ENCODE peak calls at places on chromosomes 3 and 15, in seven cellular contexts. One of them, this sample, is unnamed.

GRCh38 chr3:153209596-153209995 is 47.6 kb downstream of the RAP2B start:
- DNase-seq in mesothelial cell of epicardium: no peak
- DNase-seq in CD4-positive, alpha-beta T cell: no peak
- DNase-seq in left ventricle myocardium inferior: peak
- DNase-seq in body of pancreas: no peak
- DNase-seq in uterus: no peak
- DNase-seq in pancreas: no peak
- DNase-seq in this sample: no peak

GRCh38 chr3:134066539-134067310 is 37.0 kb upstream of the SLCO2A1 start:
- DNase-seq in uterus: no peak
- DNase-seq in body of pancreas: no peak
- DNase-seq in CD4-positive, alpha-beta T cell: no peak
- DNase-seq in pancreas: no peak
- DNase-seq in left ventricle myocardium inferior: no peak
- DNase-seq in mesothelial cell of epicardium: no peak
- DNase-seq in this sample: no peak

GRCh38 chr3:27696906-27697305 is 25.2 kb downstream of the EOMES start:
- DNase-seq in mesothelial cell of epicardium: no peak
- DNase-seq in left ventricle myocardium inferior: no peak
- DNase-seq in CD4-positive, alpha-beta T cell: no peak
- DNase-seq in body of pancreas: no peak
- DNase-seq in pancreas: no peak
- DNase-seq in uterus: no peak
- DNase-seq in this sample: no peak

GRCh38 chr3:131394400-131394799 is 12.8 kb downstream of the NUDT16 start:
- DNase-seq in mesothelial cell of epicardium: no peak
- DNase-seq in left ventricle myocardium inferior: no peak
- DNase-seq in uterus: no peak
- DNase-seq in body of pancreas: no peak
- DNase-seq in pancreas: no peak
- DNase-seq in CD4-positive, alpha-beta T cell: no peak
- DNase-seq in this sample: no peak

GRCh38 chr15:39502048-39502447 is 78.8 kb upstream of the THBS1 start:
- DNase-seq in body of pancreas: no peak
- DNase-seq in uterus: no peak
- DNase-seq in left ventricle myocardium inferior: no peak
- DNase-seq in pancreas: no peak
- DNase-seq in CD4-positive, alpha-beta T cell: no peak
- DNase-seq in mesothelial cell of epicardium: no peak
- DNase-seq in this sample: no peak

GRCh38 chr15:60760646-60761504 is 281.9 kb upstream of the ICE2 start:
- DNase-seq in body of pancreas: no peak
- DNase-seq in uterus: no peak
- DNase-seq in CD4-positive, alpha-beta T cell: peak
- DNase-seq in left ventricle myocardium inferior: no peak
- DNase-seq in pancreas: no peak
- DNase-seq in mesothelial cell of epicardium: no peak
- DNase-seq in this sample: no peak

GRCh38 chr15:67202091-67202490 is 52.4 kb downstream of the AAGAB start:
- DNase-seq in body of pancreas: no peak
- DNase-seq in pancreas: no peak
- DNase-seq in mesothelial cell of epicardium: no peak
- DNase-seq in uterus: no peak
- DNase-seq in CD4-positive, alpha-beta T cell: no peak
- DNase-seq in left ventricle myocardium inferior: no peak
- DNase-seq in this sample: no peak

GRCh38 chr3:113516115-113516505 is 1.2 kb upstream of the SPICE1 start:
- DNase-seq in CD4-positive, alpha-beta T cell: no peak
- DNase-seq in uterus: no peak
- DNase-seq in body of pancreas: no peak
- DNase-seq in pancreas: no peak
- DNase-seq in left ventricle myocardium inferior: no peak
- DNase-seq in mesothelial cell of epicardium: no peak
- DNase-seq in this sample: no peak

GRCh38 chr3:34258271-34259015 is 460.0 kb downstream of the PDCD6IP start:
- DNase-seq in pancreas: no peak
- DNase-seq in CD4-positive, alpha-beta T cell: no peak
- DNase-seq in left ventricle myocardium inferior: no peak
- DNase-seq in uterus: no peak
- DNase-seq in body of pancreas: no peak
- DNase-seq in mesothelial cell of epicardium: no peak
- DNase-seq in this sample: no peak

GRCh38 chr15:74906193-74906449 is 530 bp downstream of the FAM219B start:
- DNase-seq in mesothelial cell of epicardium: no peak
- DNase-seq in uterus: no peak
- DNase-seq in CD4-positive, alpha-beta T cell: no peak
- DNase-seq in left ventricle myocardium inferior: no peak
- DNase-seq in body of pancreas: peak
- DNase-seq in pancreas: no peak
- DNase-seq in this sample: no peak

GRCh38 chr3:119219069-119219468 is 21.6 kb downstream of the B4GALT4 start:
- DNase-seq in uterus: no peak
- DNase-seq in body of pancreas: no peak
- DNase-seq in left ventricle myocardium inferior: no peak
- DNase-seq in mesothelial cell of epicardium: no peak
- DNase-seq in pancreas: no peak
- DNase-seq in CD4-positive, alpha-beta T cell: no peak
- DNase-seq in this sample: no peak

GRCh38 chr15:70345251-70346019 is 247.7 kb upstream of the TLE3 start:
- DNase-seq in pancreas: no peak
- DNase-seq in mesothelial cell of epicardium: no peak
- DNase-seq in body of pancreas: no peak
- DNase-seq in left ventricle myocardium inferior: no peak
- DNase-seq in uterus: no peak
- DNase-seq in CD4-positive, alpha-beta T cell: no peak
- DNase-seq in this sample: no peak

GRCh38 chr15:38554354-38554753 is 10.3 kb downstream of the RASGRP1 start:
- DNase-seq in uterus: no peak
- DNase-seq in mesothelial cell of epicardium: no peak
- DNase-seq in left ventricle myocardium inferior: no peak
- DNase-seq in body of pancreas: no peak
- DNase-seq in pancreas: no peak
- DNase-seq in CD4-positive, alpha-beta T cell: no peak
- DNase-seq in this sample: no peak

GRCh38 chr15:81275711-81276417 is 48.1 kb downstream of the STARD5 start:
- DNase-seq in body of pancreas: no peak
- DNase-seq in mesothelial cell of epicardium: no peak
- DNase-seq in left ventricle myocardium inferior: no peak
- DNase-seq in uterus: no peak
- DNase-seq in pancreas: no peak
- DNase-seq in CD4-positive, alpha-beta T cell: no peak
- DNase-seq in this sample: no peak

GRCh38 chr15:58497036-58497785 is 65.4 kb downstream of the LIPC start:
- DNase-seq in mesothelial cell of epicardium: no peak
- DNase-seq in pancreas: no peak
- DNase-seq in body of pancreas: no peak
- DNase-seq in left ventricle myocardium inferior: no peak
- DNase-seq in CD4-positive, alpha-beta T cell: no peak
- DNase-seq in uterus: no peak
- DNase-seq in this sample: no peak

GRCh38 chr3:124118397-124118796 is 126.5 kb upstream of the ROPN1 start:
- DNase-seq in body of pancreas: no peak
- DNase-seq in mesothelial cell of epicardium: no peak
- DNase-seq in left ventricle myocardium inferior: no peak
- DNase-seq in CD4-positive, alpha-beta T cell: no peak
- DNase-seq in pancreas: no peak
- DNase-seq in uterus: no peak
- DNase-seq in this sample: no peak

GRCh38 chr3:150091626-150092025 is 120.9 kb upstream of the PFN2 start:
- DNase-seq in body of pancreas: no peak
- DNase-seq in CD4-positive, alpha-beta T cell: no peak
- DNase-seq in pancreas: no peak
- DNase-seq in mesothelial cell of epicardium: no peak
- DNase-seq in left ventricle myocardium inferior: no peak
- DNase-seq in uterus: no peak
- DNase-seq in this sample: no peak

GRCh38 chr3:146558811-146559210 is 14.4 kb upstream of the PLSCR1 start:
- DNase-seq in left ventricle myocardium inferior: no peak
- DNase-seq in pancreas: no peak
- DNase-seq in mesothelial cell of epicardium: no peak
- DNase-seq in CD4-positive, alpha-beta T cell: no peak
- DNase-seq in body of pancreas: no peak
- DNase-seq in uterus: no peak
- DNase-seq in this sample: no peak

GRCh38 chr3:4866841-4867240 is 112.4 kb upstream of the BHLHE40 start:
- DNase-seq in pancreas: no peak
- DNase-seq in CD4-positive, alpha-beta T cell: no peak
- DNase-seq in body of pancreas: peak
- DNase-seq in left ventricle myocardium inferior: no peak
- DNase-seq in uterus: no peak
- DNase-seq in mesothelial cell of epicardium: no peak
- DNase-seq in this sample: no peak

GRCh38 chr15:69892351-69892750 is 205.4 kb downstream of the TLE3 start:
- DNase-seq in body of pancreas: no peak
- DNase-seq in pancreas: no peak
- DNase-seq in mesothelial cell of epicardium: no peak
- DNase-seq in CD4-positive, alpha-beta T cell: no peak
- DNase-seq in uterus: no peak
- DNase-seq in left ventricle myocardium inferior: no peak
- DNase-seq in this sample: no peak

GRCh38 chr15:83300826-83301225 is 16.4 kb upstream of the BNC1 start:
- DNase-seq in uterus: no peak
- DNase-seq in mesothelial cell of epicardium: no peak
- DNase-seq in CD4-positive, alpha-beta T cell: no peak
- DNase-seq in left ventricle myocardium inferior: no peak
- DNase-seq in body of pancreas: no peak
- DNase-seq in pancreas: no peak
- DNase-seq in this sample: no peak

GRCh38 chr3:60948488-60948887 is 302.8 kb downstream of the FHIT start:
- DNase-seq in mesothelial cell of epicardium: no peak
- DNase-seq in left ventricle myocardium inferior: no peak
- DNase-seq in uterus: no peak
- DNase-seq in pancreas: no peak
- DNase-seq in CD4-positive, alpha-beta T cell: no peak
- DNase-seq in body of pancreas: no peak
- DNase-seq in this sample: no peak
- TF ChIP-seq CTCF in mesothelial cell of epicardium: no peak
- TF ChIP-seq CTCF in left ventricle myocardium inferior: no peak
- TF ChIP-seq CTCF in uterus: no peak
- TF ChIP-seq CTCF in pancreas: no peak
- TF ChIP-seq CTCF in CD4-positive, alpha-beta T cell: no peak
- TF ChIP-seq CTCF in body of pancreas: peak
- TF ChIP-seq CTCF in this sample: no peak

DNA sequence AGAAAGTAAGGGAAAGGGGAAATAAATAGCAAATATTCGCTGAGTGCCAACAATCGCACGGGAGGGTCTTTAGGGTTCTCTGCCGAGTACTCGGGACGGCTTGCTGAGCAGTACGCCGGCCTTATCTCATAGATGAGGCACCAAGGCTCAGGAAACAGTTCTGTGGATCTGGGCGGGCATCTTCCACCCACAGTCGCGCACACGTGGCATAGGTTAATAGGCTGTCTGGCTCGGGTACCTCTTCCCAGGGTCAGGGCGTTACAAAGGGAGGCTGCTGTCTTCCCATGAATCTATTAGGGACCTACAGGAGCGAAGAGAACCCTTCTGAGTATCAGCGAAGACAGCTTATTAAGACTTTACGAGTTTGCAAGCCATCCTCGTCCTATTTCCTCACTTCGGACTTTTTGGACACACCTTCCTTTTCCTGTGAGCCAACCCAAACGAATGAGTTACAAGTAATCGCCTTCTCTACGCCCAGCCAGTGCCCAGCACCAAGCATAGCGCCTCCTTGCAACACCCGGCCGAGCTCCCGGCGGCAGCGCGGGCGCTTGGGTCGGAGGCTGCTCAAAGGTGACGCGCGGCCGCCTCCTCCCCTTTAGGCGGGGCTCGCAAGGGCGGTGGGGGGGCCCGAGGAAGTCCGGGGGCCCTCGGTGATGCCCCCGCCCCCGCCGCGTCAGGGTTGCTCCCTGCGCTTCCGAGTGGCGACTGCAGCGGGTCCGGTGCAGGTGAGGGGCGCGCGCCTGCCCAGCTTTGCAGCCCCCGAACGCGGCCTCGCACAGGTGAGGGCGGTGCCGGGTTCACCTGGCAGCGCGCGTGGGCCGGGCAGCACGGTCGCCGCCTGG is at the start of gene MCTP2:
- DNase-seq in body of pancreas: peak
- DNase-seq in mesothelial cell of epicardium: peak
- DNase-seq in uterus: peak
- DNase-seq in left ventricle myocardium inferior: peak
- DNase-seq in CD4-positive, alpha-beta T cell: peak
- DNase-seq in pancreas: peak
- DNase-seq in this sample: peak
- TF ChIP-seq CTCF in body of pancreas: peak
- TF ChIP-seq CTCF in mesothelial cell of epicardium: no peak
- TF ChIP-seq CTCF in uterus: no peak
- TF ChIP-seq CTCF in left ventricle myocardium inferior: no peak
- TF ChIP-seq CTCF in CD4-positive, alpha-beta T cell: no peak
- TF ChIP-seq CTCF in pancreas: no peak
- TF ChIP-seq CTCF in this sample: no peak

DNA sequence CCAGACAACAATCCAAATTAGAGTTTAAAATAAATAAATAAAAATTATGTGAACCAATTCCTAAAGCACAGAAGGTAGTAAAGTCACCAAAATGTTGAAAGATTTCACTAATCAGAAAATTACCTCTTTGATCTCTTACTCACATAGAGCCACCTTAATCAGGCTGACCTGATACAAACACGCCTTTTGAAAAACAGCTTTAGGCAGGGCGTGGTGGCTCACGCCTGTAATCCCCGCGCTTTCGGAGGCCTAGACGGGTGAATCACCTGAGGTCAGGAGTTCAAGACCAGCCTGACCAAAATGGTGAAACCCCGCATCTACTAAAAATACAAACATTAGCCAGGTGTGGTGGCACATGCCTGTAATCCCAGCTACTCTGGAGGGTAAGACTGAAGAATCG is 1197.3 kb downstream of the ROBO1 start:
- DNase-seq in body of pancreas: no peak
- DNase-seq in pancreas: no peak
- DNase-seq in uterus: no peak
- DNase-seq in mesothelial cell of epicardium: no peak
- DNase-seq in left ventricle myocardium inferior: no peak
- DNase-seq in CD4-positive, alpha-beta T cell: no peak
- DNase-seq in this sample: no peak
- TF ChIP-seq CTCF in body of pancreas: no peak
- TF ChIP-seq CTCF in pancreas: no peak
- TF ChIP-seq CTCF in uterus: no peak
- TF ChIP-seq CTCF in mesothelial cell of epicardium: no peak
- TF ChIP-seq CTCF in left ventricle myocardium inferior: no peak
- TF ChIP-seq CTCF in CD4-positive, alpha-beta T cell: no peak
- TF ChIP-seq CTCF in this sample: no peak

DNA sequence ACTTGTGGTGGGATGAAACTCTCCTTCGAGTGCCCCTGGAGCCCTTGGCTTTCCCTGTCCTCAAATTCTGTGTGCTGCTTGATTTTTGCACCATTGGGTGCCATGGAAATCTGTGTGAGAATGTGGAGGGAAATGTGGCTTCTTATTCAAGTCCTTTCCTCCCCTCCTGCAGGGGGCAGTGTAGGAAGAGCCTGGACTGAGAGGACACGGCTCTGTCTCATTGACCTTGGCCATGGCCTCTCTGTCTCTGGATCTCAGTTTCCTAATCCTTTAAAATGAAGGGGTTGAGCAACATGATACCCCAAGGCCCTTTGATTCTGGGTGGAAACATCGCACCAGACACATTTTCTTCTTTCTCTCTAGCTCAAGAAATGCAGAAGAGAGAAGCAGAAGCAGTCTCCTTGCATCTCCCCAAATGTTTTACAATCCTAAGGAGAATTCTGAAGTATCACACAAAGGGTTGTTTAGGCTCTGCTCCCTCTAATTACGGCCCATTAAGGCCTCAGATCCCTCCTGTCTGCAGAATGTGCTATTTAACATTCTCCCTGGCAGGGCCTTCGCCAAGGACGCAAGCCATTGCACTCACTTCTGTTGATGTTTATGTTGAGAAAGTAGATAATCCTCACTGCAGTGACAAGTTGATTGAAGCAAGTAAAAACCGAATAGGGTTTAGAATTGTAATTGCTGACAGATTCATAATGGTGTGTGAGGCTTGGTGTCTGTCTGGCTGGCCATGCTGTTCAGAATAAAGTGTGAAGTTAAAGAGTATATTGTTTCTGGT is 169.1 kb downstream of the TPRG1 start:
- DNase-seq in uterus: no peak
- DNase-seq in left ventricle myocardium inferior: no peak
- DNase-seq in pancreas: no peak
- DNase-seq in CD4-positive, alpha-beta T cell: no peak
- DNase-seq in body of pancreas: no peak
- DNase-seq in mesothelial cell of epicardium: no peak
- DNase-seq in this sample: no peak
- TF ChIP-seq CTCF in uterus: peak
- TF ChIP-seq CTCF in left ventricle myocardium inferior: no peak
- TF ChIP-seq CTCF in pancreas: no peak
- TF ChIP-seq CTCF in CD4-positive, alpha-beta T cell: peak
- TF ChIP-seq CTCF in body of pancreas: no peak
- TF ChIP-seq CTCF in mesothelial cell of epicardium: no peak
- TF ChIP-seq CTCF in this sample: peak